ENCODE peak calls at places on chromosomes 4 and X, in five cellular contexts. One of them, this sample, is unnamed.

GRCh38 chrX:102837843-102838242 is 99.2 kb upstream of the RAB40AL start:
- DNase-seq in spleen: no peak
- DNase-seq in mucosa of descending colon: no peak
- DNase-seq in HCT116: no peak
- DNase-seq in CD8-positive, alpha-beta memory T cell: no peak
- DNase-seq in this sample: no peak

GRCh38 chrX:2696698-2697215 is 5.7 kb downstream of the CD99 start:
- DNase-seq in spleen: peak; percentile 71
- DNase-seq in mucosa of descending colon: peak; percentile 31
- DNase-seq in HCT116: no peak
- DNase-seq in CD8-positive, alpha-beta memory T cell: peak; percentile 78
- DNase-seq in this sample: no peak

GRCh38 chr4:103105558-103106356 is 6.1 kb upstream of the BDH2 start:
- DNase-seq in spleen: no peak
- DNase-seq in mucosa of descending colon: no peak
- DNase-seq in HCT116: no peak
- DNase-seq in CD8-positive, alpha-beta memory T cell: no peak
- DNase-seq in this sample: no peak

GRCh38 chr4:108048997-108049396 is 59.3 kb downstream of the HADH start:
- DNase-seq in spleen: no peak
- DNase-seq in mucosa of descending colon: no peak
- DNase-seq in HCT116: no peak
- DNase-seq in CD8-positive, alpha-beta memory T cell: no peak
- DNase-seq in this sample: no peak

GRCh38 chr4:150140774-150141400 is 62.6 kb downstream of the DCLK2 start:
- DNase-seq in spleen: no peak
- DNase-seq in mucosa of descending colon: no peak
- DNase-seq in HCT116: no peak
- DNase-seq in CD8-positive, alpha-beta memory T cell: no peak
- DNase-seq in this sample: no peak

GRCh38 chr4:152979731-152980330 is 43.7 kb downstream of the FHDC1 start:
- DNase-seq in spleen: peak; percentile 41
- DNase-seq in mucosa of descending colon: no peak
- DNase-seq in HCT116: no peak
- DNase-seq in CD8-positive, alpha-beta memory T cell: no peak
- DNase-seq in this sample: peak; percentile 27

GRCh38 chr4:8121236-8122015 is 37.2 kb downstream of the ABLIM2 start:
- DNase-seq in spleen: no peak
- DNase-seq in mucosa of descending colon: no peak
- DNase-seq in HCT116: no peak
- DNase-seq in CD8-positive, alpha-beta memory T cell: no peak
- DNase-seq in this sample: no peak

GRCh38 chr4:143286733-143287570 is 49.7 kb upstream of the GAB1 start:
- DNase-seq in spleen: no peak
- DNase-seq in mucosa of descending colon: no peak
- DNase-seq in HCT116: no peak
- DNase-seq in CD8-positive, alpha-beta memory T cell: no peak
- DNase-seq in this sample: no peak

GRCh38 chr4:51820443-51820842 is 22.5 kb upstream of the DCUN1D4 start:
- DNase-seq in spleen: no peak
- DNase-seq in mucosa of descending colon: no peak
- DNase-seq in HCT116: no peak
- DNase-seq in CD8-positive, alpha-beta memory T cell: no peak
- DNase-seq in this sample: no peak
- H3K9me3 ChIP-seq in spleen: peaks cover 41% of the 10 kb centered on the region
- H3K9me3 ChIP-seq in mucosa of descending colon: peaks cover 42% of the 10 kb centered on the region
- H3K9me3 ChIP-seq in HCT116: no peaks in the 10 kb centered on the region
- H3K9me3 ChIP-seq in CD8-positive, alpha-beta memory T cell: no peaks in the 10 kb centered on the region
- H3K9me3 ChIP-seq in this sample: no peaks in the 10 kb centered on the region

GRCh38 chr4:115082633-115083032 is 30.8 kb downstream of the NDST4 start:
- DNase-seq in spleen: no peak
- DNase-seq in mucosa of descending colon: no peak
- DNase-seq in HCT116: no peak
- DNase-seq in CD8-positive, alpha-beta memory T cell: no peak
- DNase-seq in this sample: no peak
- H3K4me3 ChIP-seq in spleen: no peak overlapping the region
- H3K4me3 ChIP-seq in mucosa of descending colon: no peak overlapping the region
- H3K4me3 ChIP-seq in HCT116: no peak overlapping the region
- H3K4me3 ChIP-seq in CD8-positive, alpha-beta memory T cell: no peak overlapping the region
- H3K4me3 ChIP-seq in this sample: no peak overlapping the region

GRCh38 chrX:154742623-154743022 is 8.3 kb downstream of the GAB3 start:
- DNase-seq in spleen: no peak
- DNase-seq in mucosa of descending colon: no peak
- DNase-seq in HCT116: no peak
- DNase-seq in CD8-positive, alpha-beta memory T cell: no peak
- DNase-seq in this sample: no peak

GRCh38 chrX:154739952-154740351 is 10.9 kb downstream of the GAB3 start:
- DNase-seq in spleen: no peak
- DNase-seq in mucosa of descending colon: no peak
- DNase-seq in HCT116: no peak
- DNase-seq in CD8-positive, alpha-beta memory T cell: no peak
- DNase-seq in this sample: no peak

GRCh38 chrX:154734101-154734781 is 16.6 kb downstream of the GAB3 start:
- DNase-seq in spleen: peak; percentile 82
- DNase-seq in mucosa of descending colon: no peak
- DNase-seq in HCT116: no peak
- DNase-seq in CD8-positive, alpha-beta memory T cell: peak; percentile 66
- DNase-seq in this sample: peak; percentile 74

GRCh38 chrX:154735695-154736393 is 15.0 kb downstream of the GAB3 start:
- DNase-seq in spleen: no peak
- DNase-seq in mucosa of descending colon: no peak
- DNase-seq in HCT116: no peak
- DNase-seq in CD8-positive, alpha-beta memory T cell: no peak
- DNase-seq in this sample: no peak

DNA sequence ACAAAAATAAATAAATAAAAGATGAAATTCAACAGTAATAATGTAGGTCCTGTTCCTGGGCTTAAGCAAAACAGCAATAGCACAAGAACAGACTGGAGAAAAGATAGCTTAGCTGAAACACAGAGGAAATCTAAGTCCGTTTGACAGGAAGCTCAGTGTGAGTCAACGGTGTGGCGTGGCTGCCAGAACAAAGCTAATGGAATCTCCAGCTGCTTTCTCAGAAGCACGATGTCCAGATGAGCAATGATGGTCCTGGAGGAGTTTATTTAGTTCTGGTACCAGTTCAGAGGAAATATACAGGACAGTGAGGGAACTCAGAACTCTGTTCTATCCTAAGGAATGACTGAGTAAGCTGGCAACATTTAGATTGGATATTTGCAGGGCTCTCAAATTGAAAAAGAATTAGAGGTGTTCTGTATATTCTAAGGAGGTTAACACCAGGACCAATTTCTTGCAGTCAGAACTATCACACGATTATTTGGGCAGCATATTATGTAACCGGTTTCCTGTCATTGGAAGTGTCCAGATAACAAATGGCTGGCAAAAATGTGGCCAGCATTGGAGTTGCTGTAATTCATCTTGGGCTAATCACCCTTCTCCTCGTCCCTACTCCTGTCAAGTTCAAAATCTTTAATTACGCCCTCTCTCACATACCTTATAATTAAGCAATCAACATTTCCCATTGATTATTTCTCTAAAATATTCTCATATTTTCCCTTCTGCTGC is 12.7 kb downstream of the GAB3 start:
- DNase-seq in spleen: no peak
- DNase-seq in mucosa of descending colon: peak; percentile 22
- DNase-seq in HCT116: no peak
- DNase-seq in CD8-positive, alpha-beta memory T cell: no peak
- DNase-seq in this sample: peak; percentile 80
- H3K4me1 ChIP-seq in spleen: peaks cover 52% of the 10 kb centered on the region
- H3K4me1 ChIP-seq in mucosa of descending colon: peaks cover 8% of the 10 kb centered on the region
- H3K4me1 ChIP-seq in HCT116: no peaks in the 10 kb centered on the region
- H3K4me1 ChIP-seq in CD8-positive, alpha-beta memory T cell: peaks cover 62% of the 10 kb centered on the region
- H3K4me1 ChIP-seq in this sample: peaks cover 10% of the 10 kb centered on the region

GRCh38 chr4:29276150-29276549 is 1444.0 kb upstream of the PCDH7 start:
- DNase-seq in spleen: no peak
- DNase-seq in mucosa of descending colon: no peak
- DNase-seq in HCT116: no peak
- DNase-seq in CD8-positive, alpha-beta memory T cell: no peak
- DNase-seq in this sample: no peak
- H3K9me3 ChIP-seq in spleen: peaks cover 8% of the 10 kb centered on the region
- H3K9me3 ChIP-seq in mucosa of descending colon: peaks cover 21% of the 10 kb centered on the region
- H3K9me3 ChIP-seq in HCT116: no peaks in the 10 kb centered on the region
- H3K9me3 ChIP-seq in CD8-positive, alpha-beta memory T cell: no peaks in the 10 kb centered on the region
- H3K9me3 ChIP-seq in this sample: no peaks in the 10 kb centered on the region

GRCh38 chrX:106170318-106170717 is 2.2 kb downstream of the PWWP3B start:
- DNase-seq in spleen: no peak
- DNase-seq in mucosa of descending colon: peak; percentile 15
- DNase-seq in HCT116: peak; percentile 8
- DNase-seq in CD8-positive, alpha-beta memory T cell: no peak
- DNase-seq in this sample: no peak

GRCh38 chrX:106171293-106171692 is 3.2 kb downstream of the PWWP3B start:
- DNase-seq in spleen: no peak
- DNase-seq in mucosa of descending colon: no peak
- DNase-seq in HCT116: no peak
- DNase-seq in CD8-positive, alpha-beta memory T cell: no peak
- DNase-seq in this sample: no peak

GRCh38 chrX:106168107-106168506 is at the start of gene PWWP3B:
- DNase-seq in spleen: no peak
- DNase-seq in mucosa of descending colon: peak; percentile 41
- DNase-seq in HCT116: peak; percentile 38
- DNase-seq in CD8-positive, alpha-beta memory T cell: no peak
- DNase-seq in this sample: no peak
- H3K4me3 ChIP-seq in spleen: no peak within 1 kb of the TSS
- H3K4me3 ChIP-seq in mucosa of descending colon: no peak within 1 kb of the TSS
- H3K4me3 ChIP-seq in HCT116: peak within 1 kb of the TSS; percentile 56
- H3K4me3 ChIP-seq in CD8-positive, alpha-beta memory T cell: no peak within 1 kb of the TSS
- H3K4me3 ChIP-seq in this sample: no peak within 1 kb of the TSS

DNA sequence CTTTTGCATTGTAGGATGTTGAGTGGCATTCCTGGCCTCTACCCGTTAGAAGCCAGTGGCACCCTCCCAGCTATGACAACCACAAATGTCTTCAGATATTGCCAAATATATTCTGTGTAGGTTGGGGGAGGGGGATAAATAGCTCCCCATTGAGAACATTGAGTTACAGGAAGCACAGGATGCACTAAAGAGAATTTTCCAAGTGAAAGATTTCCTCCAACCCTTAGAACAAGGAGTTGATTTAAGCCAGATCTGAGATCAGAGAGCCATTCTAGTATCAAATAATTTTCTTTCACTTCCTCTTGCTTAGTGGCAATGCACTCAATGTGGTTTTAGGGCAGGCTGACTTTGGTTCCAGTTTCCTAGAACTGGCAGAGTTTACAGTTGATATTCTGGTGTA is 436.6 kb downstream of the C4orf33 start:
- DNase-seq in spleen: no peak
- DNase-seq in mucosa of descending colon: no peak
- DNase-seq in HCT116: no peak
- DNase-seq in CD8-positive, alpha-beta memory T cell: no peak
- DNase-seq in this sample: no peak
- H3K4me1 ChIP-seq in spleen: no peaks in the 10 kb centered on the region
- H3K4me1 ChIP-seq in mucosa of descending colon: no peaks in the 10 kb centered on the region
- H3K4me1 ChIP-seq in HCT116: no peaks in the 10 kb centered on the region
- H3K4me1 ChIP-seq in CD8-positive, alpha-beta memory T cell: no peaks in the 10 kb centered on the region
- H3K4me1 ChIP-seq in this sample: no peaks in the 10 kb centered on the region

GRCh38 chr4:89537281-89537680 is 229.7 kb upstream of the GPRIN3 start:
- DNase-seq in spleen: no peak
- DNase-seq in mucosa of descending colon: no peak
- DNase-seq in HCT116: no peak
- DNase-seq in CD8-positive, alpha-beta memory T cell: no peak
- DNase-seq in this sample: no peak
- H3K9me3 ChIP-seq in spleen: no peaks in the 10 kb centered on the region
- H3K9me3 ChIP-seq in mucosa of descending colon: no peaks in the 10 kb centered on the region
- H3K9me3 ChIP-seq in HCT116: no peaks in the 10 kb centered on the region
- H3K9me3 ChIP-seq in CD8-positive, alpha-beta memory T cell: no peaks in the 10 kb centered on the region
- H3K9me3 ChIP-seq in this sample: no peaks in the 10 kb centered on the region

GRCh38 chrX:32571579-32571978 is 639.8 kb downstream of the DMD start:
- DNase-seq in spleen: no peak
- DNase-seq in mucosa of descending colon: no peak
- DNase-seq in HCT116: no peak
- DNase-seq in CD8-positive, alpha-beta memory T cell: no peak
- DNase-seq in this sample: no peak
- H3K4me3 ChIP-seq in spleen: no peak overlapping the region
- H3K4me3 ChIP-seq in mucosa of descending colon: no peak overlapping the region
- H3K4me3 ChIP-seq in HCT116: no peak overlapping the region
- H3K4me3 ChIP-seq in CD8-positive, alpha-beta memory T cell: no peak overlapping the region
- H3K4me3 ChIP-seq in this sample: no peak overlapping the region

DNA sequence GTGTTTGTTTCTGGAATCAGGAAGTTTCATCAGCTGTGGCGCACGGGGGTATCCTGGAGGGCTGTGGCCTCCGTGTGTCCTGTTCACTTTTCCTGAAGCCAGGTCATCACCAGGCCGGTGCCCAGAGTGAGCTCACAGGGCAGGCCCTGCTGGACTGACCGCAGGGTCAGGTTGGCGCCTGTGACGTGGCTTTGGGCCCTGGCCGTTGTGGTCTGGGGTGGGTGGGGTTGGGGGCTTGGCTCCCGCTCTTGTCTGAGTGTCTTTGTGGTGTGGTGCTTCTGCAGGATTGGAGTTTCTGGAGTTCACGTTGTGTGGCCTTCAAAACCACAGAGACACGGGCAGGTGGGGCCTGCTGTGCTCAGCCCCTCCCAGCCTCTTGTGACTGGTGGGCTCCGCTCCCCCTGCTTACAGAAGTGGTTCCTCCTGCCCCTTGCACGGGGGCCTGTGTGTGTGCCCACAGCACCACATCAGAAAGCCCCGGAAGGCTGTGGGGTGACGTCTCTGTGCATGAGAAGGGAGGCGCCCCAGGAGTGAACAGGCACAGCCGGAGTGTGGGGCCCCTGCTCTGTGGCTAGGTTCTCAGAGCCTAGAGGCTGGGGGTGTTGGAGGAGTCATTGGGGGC is 9.5 kb downstream of the RGS12 start:
- DNase-seq in spleen: peak; percentile 87
- DNase-seq in mucosa of descending colon: no peak
- DNase-seq in HCT116: no peak
- DNase-seq in CD8-positive, alpha-beta memory T cell: peak; percentile 94
- DNase-seq in this sample: no peak
- H3K4me1 ChIP-seq in spleen: peaks cover 61% of the 10 kb centered on the region
- H3K4me1 ChIP-seq in mucosa of descending colon: no peaks in the 10 kb centered on the region
- H3K4me1 ChIP-seq in HCT116: peaks cover 10% of the 10 kb centered on the region
- H3K4me1 ChIP-seq in CD8-positive, alpha-beta memory T cell: peaks cover 53% of the 10 kb centered on the region
- H3K4me1 ChIP-seq in this sample: no peaks in the 10 kb centered on the region

DNA sequence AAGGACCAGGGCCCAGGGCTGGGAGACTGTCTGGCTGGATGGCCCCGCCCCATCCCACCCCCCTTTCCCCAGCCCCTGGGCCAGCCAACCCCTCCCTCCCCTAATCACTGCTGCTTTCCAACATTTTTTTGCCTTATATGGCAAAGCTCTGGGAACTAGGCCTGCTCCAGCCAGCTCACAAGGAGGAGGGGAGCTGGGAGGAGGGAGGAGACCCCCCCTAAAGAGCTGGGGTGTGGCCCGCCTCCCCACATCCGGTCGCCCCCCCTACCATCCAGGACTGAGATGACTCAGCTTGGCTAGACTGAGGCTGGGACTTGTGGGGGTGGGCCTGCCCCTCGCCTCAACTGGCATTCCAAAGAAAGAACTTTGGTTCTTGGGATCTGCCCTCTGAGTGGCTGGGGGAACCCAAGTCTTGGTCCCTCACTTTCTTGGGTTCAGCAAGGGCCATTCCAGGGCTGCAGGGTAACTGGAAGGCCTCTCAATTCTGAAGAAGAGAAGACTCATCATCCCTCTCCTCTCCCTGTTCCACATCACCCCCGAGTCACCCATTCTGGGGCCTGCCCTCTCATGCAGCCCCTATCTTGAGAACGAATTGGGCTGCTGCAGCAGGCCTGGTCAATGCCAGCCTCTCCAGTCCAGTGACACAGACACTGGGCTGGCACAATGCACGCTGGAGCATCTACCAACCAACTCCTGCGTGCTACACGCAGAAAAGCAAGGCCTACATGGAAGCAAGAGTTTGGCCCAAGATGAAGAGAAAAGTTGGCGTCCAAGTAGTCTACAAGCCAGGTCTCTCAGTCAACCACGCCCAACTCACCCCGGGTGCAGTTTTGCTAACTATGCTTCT is 4.8 kb downstream of the FLNA start:
- DNase-seq in spleen: peak; percentile 89
- DNase-seq in mucosa of descending colon: peak; percentile 62
- DNase-seq in HCT116: peak; percentile 63
- DNase-seq in CD8-positive, alpha-beta memory T cell: peak; percentile 90
- DNase-seq in this sample: peak; percentile 90
- H3K9me3 ChIP-seq in spleen: no peaks in the 10 kb centered on the region
- H3K9me3 ChIP-seq in mucosa of descending colon: no peaks in the 10 kb centered on the region
- H3K9me3 ChIP-seq in HCT116: no peaks in the 10 kb centered on the region
- H3K9me3 ChIP-seq in CD8-positive, alpha-beta memory T cell: no peaks in the 10 kb centered on the region
- H3K9me3 ChIP-seq in this sample: no peaks in the 10 kb centered on the region

This sample was measured in ascending aorta.